ENCODE peak calls at places on chromosomes 6 and 20, in four cellular contexts. O is A673, S is nephron progenitor cell, K is glutamatergic neuron. M is an unnamed sample.

GRCh38 chr6:134636221-134636830 is 313.6 kb downstream of the ALDH8A1 start:
- DNase-seq in O (peak), S (no peak), K (no peak), M (no peak)

GRCh38 chr6:125363010-125363359 is 61.2 kb upstream of the HDDC2 start:
- DNase-seq in O (peak), S (no peak), K (no peak), M (no peak)

GRCh38 chr6:45921703-45922270 is 93.9 kb downstream of the CLIC5 start:
- DNase-seq in O (no peak), S (no peak), K (no peak), M (no peak)

GRCh38 chr6:94721459-94721858 is 855.9 kb upstream of the MANEA start:
- DNase-seq in O (no peak), S (no peak), K (no peak), M (no peak)

GRCh38 chr6:24581084-24581669 is 64.8 kb downstream of the KIAA0319 start:
- DNase-seq in O (peak), S (peak), K (peak), M (peak)

GRCh38 chr6:27630727-27631613 is 158.1 kb upstream of the ZNF184 start:
- DNase-seq in O (peak), S (peak), K (peak), M (peak)

GRCh38 chr20:9474835-9475413 is 39.5 kb upstream of the LAMP5 start:
- DNase-seq in O (no peak), S (no peak), K (no peak), M (no peak)

GRCh38 chr20:48995599-48995998 is 50.5 kb upstream of the CSE1L start:
- DNase-seq in O (no peak), S (no peak), K (no peak), M (no peak)

GRCh38 chr6:110348956-110349565 is 9.1 kb downstream of the METTL24 start:
- DNase-seq in O (no peak), S (no peak), K (no peak), M (no peak)

GRCh38 chr6:155483858-155484257 is 28.2 kb upstream of the NOX3 start:
- DNase-seq in O (peak), S (no peak), K (no peak), M (no peak)

GRCh38 chr6:117781550-117781949 is 106.3 kb downstream of the NUS1 start:
- DNase-seq in O (no peak), S (no peak), K (no peak), M (no peak)

GRCh38 chr6:117771403-117771802 is 96.1 kb downstream of the NUS1 start:
- DNase-seq in O (no peak), S (no peak), K (no peak), M (no peak)

GRCh38 chr6:117776441-117776840 is 101.2 kb downstream of the NUS1 start:
- DNase-seq in O (peak), S (no peak), K (no peak), M (no peak)
- TF ChIP-seq CTCF in O (peak), S (peak), K (peak), M (peak)

GRCh38 chr6:121520337-121521163 is 85.1 kb downstream of the GJA1 start:
- DNase-seq in O (no peak), S (no peak), K (no peak), M (no peak)
- TF ChIP-seq CTCF in O (no peak), S (no peak), K (no peak), M (no peak)

GRCh38 chr6:83488861-83489260 is 23.5 kb upstream of the PRSS35 start:
- DNase-seq in O (no peak), S (no peak), K (no peak), M (no peak)
- TF ChIP-seq CTCF in O (no peak), S (no peak), K (no peak), M (no peak)

GRCh38 chr6:153059757-153060156 is 57.2 kb upstream of the MTRF1L start:
- DNase-seq in O (no peak), S (no peak), K (no peak), M (no peak)
- TF ChIP-seq CTCF in O (peak), S (no peak), K (no peak), M (no peak)

GRCh38 chr20:21529863-21530262 is 16.0 kb upstream of the NKX2-2 start:
- DNase-seq in O (peak), S (no peak), K (no peak), M (no peak)
- TF ChIP-seq CTCF in O (peak), S (peak), K (peak), M (peak)

DNA sequence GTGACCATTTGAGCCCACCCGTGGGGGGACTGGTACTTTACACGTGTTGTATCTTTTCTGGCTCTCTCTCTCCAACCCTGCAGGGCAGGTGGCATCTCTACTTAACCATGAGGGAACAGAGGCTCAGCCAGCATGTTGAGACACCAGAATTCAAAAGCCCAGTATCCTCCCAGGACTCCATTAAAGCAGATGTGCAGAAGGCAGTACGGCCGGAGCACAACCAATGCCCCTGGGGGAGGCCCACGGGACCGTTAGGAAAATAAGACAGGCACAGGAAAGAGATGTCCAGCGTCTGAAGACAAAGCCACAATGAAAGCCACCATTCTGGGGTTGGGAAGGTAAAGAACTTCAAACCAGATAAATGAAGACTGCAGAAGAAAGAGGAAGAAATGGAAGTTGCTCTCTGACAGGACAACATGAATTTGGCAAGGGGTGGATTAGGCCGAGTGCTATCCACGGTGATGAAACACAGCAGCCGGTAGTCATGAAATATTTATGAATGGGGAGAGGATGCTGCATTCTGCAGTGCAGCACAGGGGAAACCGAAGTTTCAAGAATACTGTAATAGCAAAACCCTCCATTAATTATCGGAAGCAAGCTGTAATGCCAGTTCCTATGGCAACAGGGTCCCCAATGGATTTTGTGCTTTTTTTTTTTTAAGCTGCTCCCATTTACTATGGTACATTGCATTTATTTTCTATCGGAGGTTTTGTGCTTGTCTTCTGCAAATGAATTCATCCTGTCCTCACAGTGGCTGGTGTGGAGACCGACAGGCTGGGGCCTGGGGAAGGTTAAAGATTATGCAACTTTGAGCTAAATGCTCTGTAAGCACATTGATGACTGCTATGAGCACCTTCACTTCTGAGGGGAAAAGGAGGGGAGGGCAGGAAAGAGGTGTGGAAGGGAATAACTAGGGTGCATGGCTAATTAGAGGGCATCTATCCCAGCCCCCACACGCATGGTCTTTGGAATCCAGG is 179.4 kb downstream of the NRN1 start:
- DNase-seq in O (peak), S (no peak), K (peak), M (no peak)
- TF ChIP-seq CTCF in O (no peak), S (no peak), K (no peak), M (no peak)

DNA sequence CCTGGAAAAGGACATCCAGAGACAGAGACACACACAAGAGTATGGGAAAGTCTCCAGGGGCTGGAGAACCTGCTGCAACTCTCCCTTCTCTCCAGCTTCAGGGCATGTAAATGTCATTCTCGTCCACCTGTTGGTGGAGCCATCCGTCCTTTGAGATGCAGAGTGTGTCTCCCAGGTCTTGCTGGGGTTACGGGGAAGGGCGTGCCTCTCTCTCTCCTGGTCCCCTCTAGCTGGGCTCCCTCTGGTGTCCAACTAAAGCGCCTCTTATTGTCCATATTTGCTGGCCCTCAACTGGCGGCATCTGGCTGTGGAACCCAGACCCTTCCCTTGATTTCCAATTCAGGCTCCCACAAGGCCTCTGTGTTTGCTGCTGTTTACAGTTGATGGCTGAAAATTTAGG is 244.1 kb downstream of the BMP7 start:
- DNase-seq in O (no peak), S (no peak), K (no peak), M (no peak)
- TF ChIP-seq CTCF in O (no peak), S (no peak), K (no peak), M (no peak)